ENCODE peak calls at places on chromosome 11, in four cellular contexts. H is CD4-positive, CD25-positive, alpha-beta regulatory T cell; T is tibial artery; A is lung. R is an unnamed sample. For H3K9me3 and H3K4me1, the result is how much of the 10 kb centered on the place peaks cover.

GRCh38 chr11:67640021-67640757 is 626 bp upstream of the TBX10 start:
- DNase-seq in H (peak), T (no peak), A (peak), R (peak)

GRCh38 chr11:30459821-30460220 is 126.3 kb downstream of the MPPED2 start:
- DNase-seq in H (no peak), T (no peak), A (no peak), R (no peak)

GRCh38 chr11:122863704-122864326 is 18.7 kb upstream of the JHY start:
- DNase-seq in H (peak), T (no peak), A (no peak), R (peak)

GRCh38 chr11:7587712-7588111 is 73.9 kb downstream of the PPFIBP2 start:
- DNase-seq in H (no peak), T (no peak), A (no peak), R (no peak)

GRCh38 chr11:35047179-35047578 is 91.8 kb upstream of the CD44 start:
- DNase-seq in H (peak), T (no peak), A (no peak), R (no peak)

GRCh38 chr11:14310696-14311095 is 48.3 kb downstream of the RRAS2 start:
- DNase-seq in H (no peak), T (no peak), A (no peak), R (no peak)

GRCh38 chr11:69949327-69949726 is 128.8 kb upstream of the ANO1 start:
- DNase-seq in H (no peak), T (no peak), A (no peak), R (no peak)

GRCh38 chr11:126163074-126163700 is 48.3 kb downstream of the RPUSD4 start:
- DNase-seq in H (no peak), T (no peak), A (no peak), R (no peak)

GRCh38 chr11:91763331-91763730 is 461.3 kb upstream of the FAT3 start:
- DNase-seq in H (no peak), T (no peak), A (no peak), R (no peak)

GRCh38 chr11:91773090-91773489 is 451.5 kb upstream of the FAT3 start:
- DNase-seq in H (no peak), T (no peak), A (no peak), R (no peak)

DNA sequence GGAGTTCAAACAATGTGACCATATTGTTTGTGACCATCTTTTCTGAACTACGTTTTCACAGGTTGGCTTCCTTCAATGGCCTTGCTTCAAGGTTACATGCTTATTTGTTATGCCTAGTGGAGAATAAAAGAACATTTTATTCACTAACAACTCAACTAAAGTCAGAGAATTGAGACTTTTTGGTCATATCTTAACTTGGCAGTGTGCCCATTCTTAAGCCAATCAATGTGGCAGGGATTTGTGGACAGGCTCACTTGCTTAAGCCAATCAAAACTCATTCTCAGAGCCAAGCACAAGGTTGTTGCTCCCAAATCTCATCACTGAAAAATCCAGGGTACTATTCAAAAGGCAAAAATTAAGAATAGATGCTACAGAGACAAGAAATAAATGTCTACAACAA is 455.8 kb upstream of the FAT3 start:
- DNase-seq in H (no peak), T (no peak), A (no peak), R (no peak)
- H3K9me3 ChIP-seq in H (under half), T (under half), A (under half), R (under half)

GRCh38 chr11:115222863-115223530 is 281.2 kb downstream of the CADM1 start:
- DNase-seq in H (peak), T (no peak), A (no peak), R (no peak)
- H3K27ac ChIP-seq in H (peak), T (no peak), A (no peak), R (no peak)

GRCh38 chr11:82384308-82384707 is 349.4 kb downstream of the FAM181B start:
- DNase-seq in H (no peak), T (no peak), A (no peak), R (no peak)
- H3K4me1 ChIP-seq in H (under half), T (under half), A (under half), R (under half)

GRCh38 chr11:133829566-133829965 is 15.7 kb downstream of the SPATA19 start:
- DNase-seq in H (no peak), T (no peak), A (no peak), R (no peak)
- H3K9me3 ChIP-seq in H (under half), T (under half), A (under half), R (under half)

DNA sequence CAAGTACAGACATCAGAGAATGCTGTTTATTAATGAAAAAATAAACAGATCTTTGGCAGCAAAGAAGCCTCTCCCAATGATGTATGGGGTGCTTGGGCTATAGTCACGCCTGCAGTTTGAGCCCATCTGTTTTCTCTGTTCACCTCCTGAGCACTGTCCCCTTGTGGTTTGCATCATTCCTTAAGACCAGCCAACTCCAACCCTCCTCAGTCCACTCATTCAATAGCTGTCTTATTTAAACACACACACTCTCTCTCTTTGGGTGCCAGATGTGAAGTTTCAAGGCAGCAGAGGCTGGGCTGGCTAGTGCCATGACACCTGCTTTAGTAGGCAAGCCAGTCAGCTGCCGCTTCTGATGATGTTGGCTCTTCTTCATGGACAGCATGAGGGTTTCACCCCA is 58.1 kb downstream of the POLD3 start:
- DNase-seq in H (no peak), T (no peak), A (no peak), R (no peak)
- H3K27ac ChIP-seq in H (no peak), T (no peak), A (no peak), R (no peak)

DNA sequence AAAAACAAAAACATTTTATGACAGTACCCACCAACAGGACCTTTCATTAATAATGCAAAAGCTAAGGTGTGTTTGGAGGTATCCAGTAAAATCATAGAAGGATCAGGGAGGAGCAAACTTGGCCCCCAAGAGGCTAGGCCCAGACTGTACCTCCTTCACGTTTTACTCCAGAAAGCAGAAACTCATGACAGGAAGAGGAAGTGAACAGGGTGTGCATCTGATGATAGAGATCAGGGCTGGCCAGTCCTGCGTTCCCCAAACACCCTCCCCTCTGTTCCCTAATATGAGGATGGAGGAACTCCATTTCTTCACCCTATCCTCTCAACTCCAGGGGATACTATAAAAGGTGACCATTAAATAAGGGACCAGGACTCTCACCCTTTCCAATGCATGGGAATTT is 10.2 kb upstream of the MS4A12 start:
- DNase-seq in H (peak), T (no peak), A (no peak), R (no peak)
- H3K4me1 ChIP-seq in H (under half), T (under half), A (under half), R (under half)

DNA sequence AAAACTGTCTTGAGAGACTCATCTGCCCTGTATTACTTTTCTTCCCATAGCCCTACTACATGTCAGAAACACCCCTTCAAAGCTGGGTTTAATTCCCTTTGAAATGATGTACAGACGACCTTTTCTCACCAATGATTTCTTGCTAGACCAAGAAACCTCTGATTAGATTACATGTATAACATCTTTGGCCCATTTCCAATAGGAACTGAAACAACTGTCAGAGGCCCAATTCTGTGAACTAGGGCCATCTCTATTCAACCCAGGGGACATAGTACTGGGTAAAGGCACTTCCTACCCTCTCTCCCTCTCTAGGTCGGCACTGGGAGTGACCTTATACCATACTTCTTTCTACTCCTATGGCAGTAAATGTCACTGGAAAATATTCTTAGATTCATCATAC is 19.4 kb downstream of the NPAT start:
- DNase-seq in H (no peak), T (no peak), A (no peak), R (no peak)
- H3K9me3 ChIP-seq in H (under half), T (under half), A (under half), R (under half)

R was measured in heart right ventricle.